ENCODE peak calls at places on chromosomes 12 and 14, in eight cellular contexts. Z is testis, A is PC-9, X is GM23248, O is MM.1S, H is Peyer's patch, J is cardiac muscle cell, I is astrocyte. M is an unnamed sample.

GRCh38 chr12:70154960-70155589 is 88.2 kb upstream of the CNOT2 start:
- DNase-seq in Z (no peak), A (no peak), X (no peak), O (no peak), H (no peak), J (peak; percentile 4), I (no peak), M (no peak)

GRCh38 chr12:10873374-10873773 is 10.7 kb downstream of the PRH1 start:
- DNase-seq in Z (peak; percentile 31), A (no peak), X (no peak), O (no peak), H (no peak), J (no peak), I (peak; percentile 49), M (no peak)

GRCh38 chr12:130932061-130932650 is 21.6 kb upstream of the ADGRD1 start:
- DNase-seq in Z (no peak), A (no peak), X (peak; percentile 55), O (no peak), H (no peak), J (no peak), I (no peak), M (no peak)

GRCh38 chr12:90801776-90802175 is 153.2 kb downstream of the CCER1 start:
- DNase-seq in Z (no peak), A (no peak), X (peak; percentile 72), O (no peak), H (no peak), J (no peak), I (peak; percentile 68), M (no peak)

GRCh38 chr12:85805654-85806053 is 30.6 kb downstream of the RASSF9 start:
- DNase-seq in Z (no peak), A (no peak), X (peak; percentile 89), O (no peak), H (no peak), J (no peak), I (peak; percentile 91), M (no peak)

GRCh38 chr12:30701056-30701455 is 5.4 kb upstream of the IPO8 start:
- DNase-seq in Z (no peak), A (no peak), X (no peak), O (no peak), H (no peak), J (no peak), I (no peak), M (no peak)

GRCh38 chr14:75715926-75716780 is 55.1 kb downstream of the TTLL5 start:
- DNase-seq in Z (no peak), A (no peak), X (peak; percentile 67), O (no peak), H (no peak), J (no peak), I (peak; percentile 80), M (no peak)

GRCh38 chr14:58078471-58078870 is 73.5 kb downstream of the ARMH4 start:
- DNase-seq in Z (no peak), A (no peak), X (peak; percentile 55), O (no peak), H (no peak), J (no peak), I (peak; percentile 36), M (no peak)

GRCh38 chr14:64117671-64118402 is 176.3 kb downstream of the ESR2 start:
- DNase-seq in Z (peak; percentile 69), A (peak; percentile 60), X (peak; percentile 51), O (no peak), H (no peak), J (no peak), I (peak; percentile 87), M (peak; percentile 71)

DNA sequence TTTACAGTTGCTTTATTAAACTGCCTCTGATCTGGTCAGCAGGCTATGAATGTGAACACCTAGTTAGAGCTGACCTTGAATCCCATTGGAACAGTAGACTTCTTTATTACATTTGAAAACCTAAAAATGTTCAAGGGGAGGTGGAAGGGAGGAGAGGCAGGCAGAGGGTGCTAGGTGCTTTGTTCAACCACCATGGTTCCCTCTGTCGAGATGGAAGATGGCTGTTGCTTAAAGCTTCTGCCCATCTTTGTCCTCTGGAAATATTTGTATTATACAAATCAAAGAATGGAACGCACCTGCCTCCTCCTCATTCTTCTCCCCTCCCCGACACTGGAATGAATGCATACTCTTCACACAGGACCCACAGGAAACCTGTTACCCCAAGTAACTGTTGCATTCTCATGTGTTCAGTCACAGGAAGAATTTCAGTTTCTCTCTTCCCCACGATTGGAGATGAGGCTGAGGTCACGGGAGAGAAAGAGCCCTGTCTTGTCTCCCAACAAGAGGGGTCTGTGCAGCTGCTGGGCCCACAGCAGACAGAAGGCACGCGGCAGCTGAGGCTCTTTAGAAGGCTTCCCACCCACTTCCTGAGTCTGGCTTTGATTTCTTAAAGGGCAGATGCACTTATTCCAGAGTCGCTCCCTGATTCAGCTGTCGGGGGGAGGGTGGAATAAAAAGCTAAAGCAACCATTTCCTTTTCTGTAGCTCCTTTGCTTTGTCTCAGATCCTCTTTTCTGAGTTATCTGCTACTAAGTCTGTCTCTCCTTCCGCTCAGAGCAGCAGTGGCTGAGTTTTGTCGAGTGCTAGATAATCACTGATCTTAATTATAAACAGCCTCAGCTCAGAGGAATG is 217.9 kb upstream of the BTG1 start:
- DNase-seq in Z (peak; percentile 56), A (no peak), X (peak; percentile 54), O (peak; percentile 94), H (peak; percentile 78), J (peak; percentile 13), I (peak; percentile 32), M (no peak)
- H3K4me1 ChIP-seq in Z (peaks cover 8% of the 10 kb centered on the region), A (peaks cover 13% of the 10 kb centered on the region), X (peaks cover 7% of the 10 kb centered on the region), O (peaks cover 38% of the 10 kb centered on the region), H (no peaks in the 10 kb centered on the region), J (peaks cover 13% of the 10 kb centered on the region), I (peaks cover 7% of the 10 kb centered on the region), M (peaks cover 5% of the 10 kb centered on the region)

GRCh38 chr12:129827985-129828384 is 75.8 kb downstream of the TMEM132D start:
- DNase-seq in Z (no peak), A (no peak), X (no peak), O (no peak), H (no peak), J (no peak), I (peak; percentile 42), M (no peak)

GRCh38 chr12:129821964-129822363 is 81.9 kb downstream of the TMEM132D start:
- DNase-seq in Z (no peak), A (no peak), X (no peak), O (no peak), H (no peak), J (no peak), I (no peak), M (no peak)

GRCh38 chr12:129826273-129826672 is 77.6 kb downstream of the TMEM132D start:
- DNase-seq in Z (no peak), A (no peak), X (no peak), O (no peak), H (no peak), J (no peak), I (no peak), M (no peak)

GRCh38 chr12:129827102-129827873 is 76.5 kb downstream of the TMEM132D start:
- DNase-seq in Z (no peak), A (no peak), X (no peak), O (no peak), H (no peak), J (no peak), I (no peak), M (no peak)

GRCh38 chr12:129825316-129825715 is 78.5 kb downstream of the TMEM132D start:
- DNase-seq in Z (no peak), A (no peak), X (no peak), O (no peak), H (no peak), J (no peak), I (no peak), M (no peak)
- H3K4me1 ChIP-seq in Z (no peaks in the 10 kb centered on the region), A (no peaks in the 10 kb centered on the region), X (no peaks in the 10 kb centered on the region), O (no peaks in the 10 kb centered on the region), H (no peaks in the 10 kb centered on the region), J (no peaks in the 10 kb centered on the region), I (no peaks in the 10 kb centered on the region), M (no peaks in the 10 kb centered on the region)

DNA sequence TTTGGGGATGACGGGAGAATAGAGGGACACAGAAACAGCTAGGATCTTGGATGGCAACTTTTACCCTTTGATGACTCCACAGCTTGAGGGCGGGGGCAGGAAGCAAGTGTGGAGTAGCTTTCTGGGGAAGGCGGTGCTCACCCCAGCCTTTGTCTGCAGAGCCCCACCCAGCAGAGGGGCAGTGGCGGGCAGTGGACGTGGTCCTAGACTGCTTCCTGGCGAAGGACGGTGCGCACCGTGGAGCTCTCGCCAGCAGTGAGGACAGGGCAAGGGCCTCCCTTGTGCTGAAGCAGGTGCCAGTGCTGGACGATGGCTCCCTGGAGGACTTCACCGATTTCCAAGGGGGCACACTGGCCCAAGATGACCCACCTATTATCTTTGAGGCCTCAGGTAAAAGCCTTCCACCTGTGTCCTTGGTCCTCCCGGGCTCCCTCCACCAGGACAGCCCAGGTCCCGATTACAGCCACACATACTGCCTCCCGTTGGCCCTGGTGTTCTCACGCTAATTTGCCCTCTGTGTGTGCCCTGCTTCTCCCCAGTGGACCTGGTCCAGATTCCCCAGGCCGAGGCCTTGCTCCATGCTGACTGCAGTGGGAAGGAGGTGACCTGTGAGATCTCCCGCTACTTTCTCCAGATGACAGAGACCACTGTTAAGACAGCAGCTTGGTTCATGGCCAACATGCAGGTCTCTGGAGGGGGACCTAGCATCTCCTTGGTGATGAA is 1.2 kb downstream of the TAPBPL start:
- DNase-seq in Z (no peak), A (peak; percentile 57), X (peak; percentile 41), O (peak; percentile 30), H (peak; percentile 60), J (no peak), I (no peak), M (no peak)
- H3K4me1 ChIP-seq in Z (peaks cover 22% of the 10 kb centered on the region), A (peaks cover 13% of the 10 kb centered on the region), X (peaks cover 13% of the 10 kb centered on the region), O (peaks cover 16% of the 10 kb centered on the region), H (no peaks in the 10 kb centered on the region), J (peaks cover 24% of the 10 kb centered on the region), I (peaks cover 28% of the 10 kb centered on the region), M (peaks cover 15% of the 10 kb centered on the region)

GRCh38 chr14:104691546-104692260 is 2.3 kb downstream of the INF2 start:
- DNase-seq in Z (no peak), A (no peak), X (no peak), O (no peak), H (no peak), J (no peak), I (no peak), M (no peak)
- H3K4me1 ChIP-seq in Z (peaks cover 72% of the 10 kb centered on the region), A (peaks cover 33% of the 10 kb centered on the region), X (peaks cover 16% of the 10 kb centered on the region), O (no peaks in the 10 kb centered on the region), H (peaks cover 12% of the 10 kb centered on the region), J (peaks cover 6% of the 10 kb centered on the region), I (peaks cover 62% of the 10 kb centered on the region), M (peaks cover 43% of the 10 kb centered on the region)

GRCh38 chr14:93183596-93184317 is 940 bp downstream of the MOAP1 start:
- DNase-seq in Z (peak; percentile 5), A (no peak), X (peak; percentile 27), O (no peak), H (no peak), J (no peak), I (no peak), M (no peak)

GRCh38 chr14:93186961-93187360 is 1.8 kb downstream of the LYSET start:
- DNase-seq in Z (no peak), A (no peak), X (no peak), O (no peak), H (no peak), J (no peak), I (no peak), M (no peak)

GRCh38 chr14:93184391-93185332 is at the start of the genes LYSET and MOAP1:
- DNase-seq in Z (peak; percentile 91), A (peak; percentile 73), X (peak; percentile 93), O (peak; percentile 82), H (peak; percentile 86), J (peak; percentile 92), I (peak; percentile 73), M (peak; percentile 87)

GRCh38 chr14:93186461-93186860 is 1.3 kb downstream of the LYSET start:
- DNase-seq in Z (no peak), A (no peak), X (no peak), O (no peak), H (no peak), J (no peak), I (no peak), M (peak; percentile 74)

GRCh38 chr14:93185333-93185688 is 194 bp downstream of the LYSET start:
- DNase-seq in Z (no peak), A (no peak), X (no peak), O (peak; percentile 12), H (no peak), J (no peak), I (no peak), M (no peak)
- H3K4me1 ChIP-seq in Z (peaks cover 19% of the 10 kb centered on the region), A (peaks cover 26% of the 10 kb centered on the region), X (peaks cover 13% of the 10 kb centered on the region), O (no peaks in the 10 kb centered on the region), H (no peaks in the 10 kb centered on the region), J (peaks cover 10% of the 10 kb centered on the region), I (peaks cover 6% of the 10 kb centered on the region), M (peaks cover 2% of the 10 kb centered on the region)

M was measured in trophoblast cell.